ENCODE peak calls at places on chromosomes 13 and 19, in four cellular contexts. J is spleen, A is osteoblast, H is astrocyte. F is an unnamed sample.

GRCh38 chr13:31160857-31161582 is 684 bp downstream of the HSPH1 start:
- DNase-seq in A (peak; percentile 79), J (peak; percentile 89), H (peak; percentile 74), F (no peak)

GRCh38 chr19:982567-983170 is 1.5 kb upstream of the WDR18 start:
- DNase-seq in H (no peak), A (peak; percentile 100), J (peak; percentile 95), F (no peak)

GRCh38 chr19:28224441-28224840 is 988.5 kb downstream of the UQCRFS1 start:
- DNase-seq in H (no peak), J (no peak), A (peak; percentile 30), F (no peak)

GRCh38 chr19:6693681-6694080 is 23.7 kb upstream of the TNFSF14 start:
- DNase-seq in A (no peak), H (no peak), J (peak; percentile 14), F (no peak)

GRCh38 chr13:52929826-52930225 is 81.4 kb upstream of the PCDH8 start:
- DNase-seq in J (no peak), H (no peak), A (no peak), F (no peak)

GRCh38 chr19:4257025-4257424 is 10.1 kb downstream of the YJU2 start:
- DNase-seq in A (peak; percentile 67), J (no peak), H (no peak), F (no peak)

GRCh38 chr19:40449506-40449905 is 5.4 kb upstream of the SERTAD3 start:
- DNase-seq in A (no peak), J (no peak), H (no peak), F (no peak)

GRCh38 chr19:1177322-1178114 is 3.5 kb upstream of the SBNO2 start:
- DNase-seq in A (peak; percentile 99), J (no peak), H (peak; percentile 95), F (peak; percentile 84)

GRCh38 chr13:98386632-98387031 is 190.3 kb downstream of the STK24 start:
- DNase-seq in J (no peak), H (no peak), A (no peak), F (no peak)

GRCh38 chr19:12669272-12670158 is 2.9 kb downstream of the WDR83 start:
- DNase-seq in A (peak; percentile 97), J (peak; percentile 93), H (peak; percentile 83), F (no peak)

GRCh38 chr13:81017525-81018152 is 676.7 kb upstream of the SPRY2 start:
- DNase-seq in A (peak; percentile 43), H (peak; percentile 13), J (no peak), F (no peak)

GRCh38 chr13:36051082-36051481 is 80.1 kb downstream of the DCLK1 start:
- DNase-seq in J (no peak), H (no peak), A (no peak), F (no peak)

GRCh38 chr13:26558074-26558805 is 757 bp downstream of the WASF3 start:
- DNase-seq in J (peak; percentile 78), A (peak; percentile 80), H (peak; percentile 13), F (no peak)

GRCh38 chr13:26555413-26555812 is 2.1 kb upstream of the WASF3 start:
- DNase-seq in A (no peak), H (no peak), J (no peak), F (no peak)

GRCh38 chr13:26558912-26559485 is 1.5 kb downstream of the WASF3 start:
- DNase-seq in J (no peak), A (no peak), H (no peak), F (no peak)

GRCh38 chr13:26557393-26558073 is at the start of gene WASF3:
- DNase-seq in J (peak; percentile 91), A (peak; percentile 100), H (peak; percentile 80), F (peak; percentile 42)

GRCh38 chr13:26557051-26557392 is 461 bp upstream of the WASF3 start:
- DNase-seq in J (no peak), A (no peak), H (no peak), F (no peak)
- H3K4me3 ChIP-seq in J (peak overlapping the region; percentile 64), A (peak overlapping the region; percentile 82), H (peak overlapping the region; percentile 65), F (peak overlapping the region; percentile 59)

GRCh38 chr19:35744335-35744687 is 907 bp downstream of the U2AF1L4 start:
- DNase-seq in H (no peak), J (no peak), A (no peak), F (no peak)
- H3K4me3 ChIP-seq in H (peak overlapping the region; percentile 91), J (peak overlapping the region; percentile 65), A (peak overlapping the region; percentile 87), F (peak overlapping the region; percentile 88)

DNA sequence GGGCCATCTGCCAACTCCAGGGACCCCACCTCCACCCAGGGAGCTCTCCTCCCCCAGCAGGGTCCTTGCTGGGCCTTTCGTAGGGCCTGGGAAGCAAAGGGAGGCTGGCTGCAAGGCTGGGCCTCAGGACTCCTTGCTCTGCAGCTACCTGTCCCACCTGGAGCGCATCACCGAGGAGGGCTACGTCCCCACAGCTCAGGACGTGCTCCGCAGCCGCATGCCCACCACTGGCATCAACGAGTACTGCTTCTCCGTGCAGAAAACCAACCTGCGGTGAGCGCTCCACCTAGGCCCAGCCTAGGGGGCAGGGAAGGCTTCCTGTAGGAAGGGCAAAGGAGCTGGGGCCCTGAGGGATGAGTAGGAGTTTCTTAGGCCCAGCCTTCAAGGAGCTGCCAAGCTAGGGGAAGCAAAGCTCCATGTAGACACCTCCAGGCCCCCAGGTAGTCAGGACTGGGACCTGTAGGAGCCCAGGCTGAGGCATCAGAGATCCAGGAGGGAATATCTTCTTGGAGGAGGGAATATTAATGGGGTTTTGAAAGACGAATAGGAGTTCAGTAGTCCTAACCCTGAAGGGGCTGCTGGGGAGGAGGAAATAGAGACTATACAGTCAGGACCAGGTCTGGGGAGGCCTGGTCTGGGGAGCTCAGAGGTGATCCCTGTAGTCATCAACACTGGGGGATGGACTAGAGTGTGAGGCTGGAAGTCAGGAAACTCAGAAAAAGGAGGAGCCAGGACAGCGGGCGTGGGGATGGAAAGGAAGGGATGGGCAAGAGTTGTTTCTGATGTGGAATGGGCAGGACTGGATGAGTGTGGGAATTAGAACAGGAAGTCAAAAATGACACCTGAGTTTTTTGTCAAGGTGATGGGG is 16.0 kb downstream of the GNA15 start:
- DNase-seq in J (peak; percentile 55), A (no peak), H (no peak), F (no peak)
- H3K4me3 ChIP-seq in J (no peak overlapping the region), A (no peak overlapping the region), H (no peak overlapping the region), F (no peak overlapping the region)

GRCh38 chr19:34998777-34999497 is 1.2 kb upstream of the GRAMD1A start:
- DNase-seq in J (peak; percentile 75), H (no peak), A (peak; percentile 68), F (no peak)
- H3K4me3 ChIP-seq in J (peak overlapping the region; percentile 91), H (peak overlapping the region; percentile 66), A (peak overlapping the region; percentile 82), F (peak overlapping the region; percentile 73)

F was measured in AG04449.